ENCODE peak calls at places on chromosomes 3 and 15, in six cellular contexts. D is uterus; G is GM23248; C is spleen; N is A549; B is CD8-positive, alpha-beta T cell. W is an unnamed sample. For H3K4me1, the result is how much of the 10 kb centered on the place peaks cover.

GRCh38 chr3:194364652-194365434 is 4.7 kb downstream of the LRRC15 start:
- DNase-seq in D (no peak), N (no peak), B (no peak), C (no peak), G (peak), W (peak)

GRCh38 chr3:34229871-34230270 is 431.4 kb downstream of the PDCD6IP start:
- DNase-seq in N (no peak), D (no peak), B (no peak), G (no peak), C (no peak), W (no peak)

GRCh38 chr3:52185837-52186236 is 12.1 kb upstream of the ALAS1 start:
- DNase-seq in D (no peak), B (no peak), C (peak), N (no peak), G (no peak), W (no peak)

GRCh38 chr3:192296845-192297244 is 430.5 kb downstream of the FGF12 start:
- DNase-seq in C (no peak), B (no peak), D (no peak), N (no peak), G (no peak), W (no peak)

GRCh38 chr3:52050571-52050970 is 5.8 kb downstream of the DUSP7 start:
- DNase-seq in D (no peak), B (no peak), G (no peak), C (no peak), N (no peak), W (no peak)

GRCh38 chr3:197226179-197226578 is 72.2 kb downstream of the DLG1 start:
- DNase-seq in D (no peak), N (no peak), G (no peak), B (no peak), C (no peak), W (no peak)

GRCh38 chr3:56339671-56340070 is 128.6 kb downstream of the ERC2 start:
- DNase-seq in N (no peak), C (no peak), B (no peak), D (no peak), G (no peak), W (no peak)

GRCh38 chr3:19116239-19116638 is 32.1 kb upstream of the KCNH8 start:
- DNase-seq in N (no peak), B (no peak), C (no peak), D (no peak), G (no peak), W (no peak)

GRCh38 chr3:44098666-44099065 is 143.0 kb upstream of the TOPAZ1 start:
- DNase-seq in B (no peak), C (no peak), G (no peak), D (no peak), N (no peak), W (no peak)

GRCh38 chr3:106913111-106913698 is 464.0 kb upstream of the CCDC54 start:
- DNase-seq in D (no peak), N (no peak), C (no peak), B (no peak), G (no peak), W (no peak)

GRCh38 chr3:152270145-152270870 is 1.6 kb downstream of the MBNL1 start:
- DNase-seq in N (no peak), D (no peak), C (no peak), B (no peak), G (peak), W (no peak)

GRCh38 chr15:51735611-51736010 is 1.8 kb downstream of the LYSMD2 start:
- DNase-seq in D (no peak), G (no peak), B (no peak), N (no peak), C (no peak), W (no peak)

GRCh38 chr15:77091072-77091471 is 20.2 kb upstream of the TSPAN3 start:
- DNase-seq in G (no peak), D (no peak), N (no peak), B (no peak), C (no peak), W (no peak)

GRCh38 chr15:76206325-76206976 is 104.8 kb downstream of the ETFA start:
- DNase-seq in G (no peak), D (peak), C (peak), B (no peak), N (no peak), W (peak)

GRCh38 chr15:50256188-50257041 is 9.1 kb downstream of the HDC start:
- DNase-seq in C (no peak), D (no peak), G (peak), B (no peak), N (no peak), W (no peak)

GRCh38 chr3:53159415-53160135 is 1.4 kb upstream of the PRKCD start:
- DNase-seq in G (no peak), N (no peak), C (no peak), D (no peak), B (no peak), W (no peak)

GRCh38 chr3:186237915-186238314 is 124.1 kb downstream of the DGKG start:
- DNase-seq in N (no peak), D (no peak), G (no peak), B (no peak), C (no peak), W (no peak)

GRCh38 chr3:12705981-12706380 is 42.1 kb upstream of the RAF1 start:
- DNase-seq in B (no peak), N (no peak), C (no peak), G (peak), D (no peak), W (no peak)

GRCh38 chr15:58771621-58772235 is 626 bp downstream of the MINDY2 start:
- DNase-seq in G (peak), N (peak), D (peak), B (no peak), C (peak), W (peak)

GRCh38 chr15:99315636-99316035 is 64.4 kb downstream of the LRRC28 start:
- DNase-seq in D (no peak), B (no peak), N (no peak), G (no peak), C (no peak), W (no peak)

GRCh38 chr3:55416381-55416821 is 70.7 kb downstream of the WNT5A start:
- DNase-seq in N (no peak), C (no peak), B (no peak), D (no peak), G (peak), W (no peak)

GRCh38 chr15:25652697-25653096 is 210.4 kb downstream of the ATP10A start:
- DNase-seq in C (no peak), N (no peak), B (no peak), G (no peak), D (no peak), W (no peak)

GRCh38 chr3:156702367-156702766 is 28.0 kb downstream of the TIPARP start:
- DNase-seq in G (peak), N (no peak), B (no peak), C (no peak), D (no peak), W (no peak)

GRCh38 chr3:160225181-160226025 is at the start of gene C3orf80:
- DNase-seq in D (no peak), B (peak), N (peak), C (peak), G (peak), W (peak)

GRCh38 chr15:38904298-38904697 is 339.7 kb upstream of the RASGRP1 start:
- DNase-seq in G (no peak), D (no peak), B (no peak), N (no peak), C (no peak), W (no peak)

GRCh38 chr3:27939940-27940339 is 217.8 kb upstream of the EOMES start:
- DNase-seq in C (no peak), B (no peak), D (no peak), G (peak), N (no peak), W (no peak)

GRCh38 chr3:195714380-195715011 is 6.3 kb upstream of the MUC20 start:
- DNase-seq in C (no peak), N (no peak), G (peak), D (no peak), B (no peak), W (no peak)

GRCh38 chr3:119211193-119211592 is 29.5 kb downstream of the B4GALT4 start:
- DNase-seq in C (no peak), N (peak), G (no peak), D (no peak), B (no peak), W (no peak)

GRCh38 chr3:171944109-171945016 is 95.0 kb upstream of the FNDC3B start:
- DNase-seq in B (no peak), C (no peak), G (no peak), N (no peak), D (peak), W (no peak)

GRCh38 chr3:72663429-72663828 is 184.8 kb downstream of the SHQ1 start:
- DNase-seq in D (no peak), C (no peak), N (no peak), B (no peak), G (peak), W (no peak)

GRCh38 chr3:98735761-98736269 is 27.3 kb upstream of the ST3GAL6 start:
- DNase-seq in N (no peak), D (no peak), B (no peak), G (no peak), C (no peak), W (no peak)

GRCh38 chr3:11195201-11195600 is 40.9 kb downstream of the HRH1 start:
- DNase-seq in D (no peak), B (no peak), N (no peak), G (peak), C (no peak), W (no peak)

GRCh38 chr3:134917631-134918030 is 122.6 kb downstream of the EPHB1 start:
- DNase-seq in D (no peak), C (no peak), N (no peak), G (peak), B (no peak), W (no peak)

GRCh38 chr3:29701326-29701983 is 420.6 kb downstream of the RBMS3 start:
- DNase-seq in D (no peak), C (peak), G (no peak), N (no peak), B (no peak), W (no peak)

GRCh38 chr3:46695177-46695961 is 1.9 kb upstream of the ALS2CL start:
- DNase-seq in B (peak), N (peak), D (peak), G (peak), C (peak), W (peak)

GRCh38 chr3:107985496-107985895 is 105.3 kb downstream of the CD47 start:
- DNase-seq in B (no peak), C (no peak), N (no peak), D (no peak), G (no peak), W (no peak)

GRCh38 chr3:116929534-116930222 is 220.1 kb downstream of the TUSC7 start:
- DNase-seq in D (no peak), G (no peak), N (no peak), B (no peak), C (no peak), W (no peak)

GRCh38 chr15:37059051-37059450 is 41.3 kb downstream of the MEIS2 start:
- DNase-seq in G (peak), B (no peak), D (no peak), C (no peak), N (no peak), W (no peak)

GRCh38 chr3:43323541-43323940 is 37.2 kb downstream of the SNRK start:
- DNase-seq in D (no peak), G (no peak), N (no peak), C (no peak), B (no peak), W (no peak)

GRCh38 chr3:45976191-45977091 is 19.2 kb downstream of the FYCO1 start:
- DNase-seq in B (peak), N (no peak), G (no peak), D (no peak), C (no peak), W (no peak)

DNA sequence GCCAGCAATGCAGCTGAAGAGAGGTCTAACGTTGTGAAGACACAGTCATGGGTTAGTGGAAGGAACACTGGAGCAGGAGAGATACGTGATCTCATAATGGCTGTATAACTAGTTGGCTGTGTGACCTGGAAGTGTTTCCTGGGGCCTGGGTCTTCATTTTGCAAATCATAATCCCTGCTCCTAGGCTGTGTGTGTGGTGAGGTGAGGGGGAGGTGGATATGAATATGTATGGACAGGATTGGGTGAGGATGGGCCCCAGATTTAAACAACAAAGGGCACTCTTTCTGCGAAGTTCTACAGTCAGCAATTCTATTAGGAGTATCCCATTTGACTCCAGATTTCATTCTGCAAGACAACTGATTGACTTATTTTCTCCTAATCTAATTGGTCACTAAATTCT is 41.3 kb downstream of the ANKRD28 start:
- DNase-seq in G (no peak), C (no peak), B (no peak), N (no peak), D (no peak), W (no peak)
- H3K4me1 ChIP-seq in G (under half), C (under half), B (under half), N (under half), D (under half), W (under half)

GRCh38 chr15:96338772-96339661 is 8.5 kb downstream of the NR2F2 start:
- DNase-seq in B (no peak), D (no peak), N (no peak), G (no peak), C (no peak), W (no peak)

GRCh38 chr15:96337991-96338771 is 7.7 kb downstream of the NR2F2 start:
- DNase-seq in B (no peak), D (no peak), C (no peak), N (no peak), G (no peak), W (no peak)

GRCh38 chr15:96336643-96337353 is 6.3 kb downstream of the NR2F2 start:
- DNase-seq in D (no peak), B (no peak), G (peak), N (no peak), C (no peak), W (no peak)

GRCh38 chr15:96336045-96336642 is 5.6 kb downstream of the NR2F2 start:
- DNase-seq in G (no peak), N (no peak), D (no peak), B (no peak), C (no peak), W (no peak)

DNA sequence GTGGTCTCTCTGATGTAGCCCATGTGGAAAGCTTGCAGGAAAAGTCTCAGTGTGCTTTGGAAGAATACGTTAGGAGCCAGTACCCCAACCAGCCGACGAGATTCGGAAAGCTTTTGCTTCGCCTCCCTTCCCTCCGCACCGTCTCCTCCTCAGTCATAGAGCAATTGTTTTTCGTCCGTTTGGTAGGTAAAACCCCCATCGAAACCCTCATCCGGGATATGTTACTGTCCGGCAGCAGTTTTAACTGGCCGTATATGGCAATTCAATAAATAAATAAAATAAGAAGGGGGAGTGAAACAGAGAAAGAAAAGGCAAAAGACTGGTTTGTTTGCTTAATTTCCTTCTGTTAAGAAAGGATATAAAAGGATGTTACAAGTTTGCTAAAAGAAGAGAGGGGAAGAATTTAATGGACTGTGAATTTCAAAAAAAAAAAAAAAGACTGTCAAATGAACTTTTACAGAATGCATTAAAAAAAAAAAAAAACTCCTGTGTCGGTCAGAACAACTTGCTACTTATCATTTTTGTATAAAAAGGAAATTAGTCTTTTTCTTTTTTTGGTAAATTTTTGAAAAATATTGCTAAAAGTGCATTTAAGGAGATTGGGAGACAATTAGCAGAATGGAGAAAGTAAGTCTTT is 7.0 kb downstream of the NR2F2 start:
- DNase-seq in N (no peak), C (no peak), B (no peak), G (peak), D (no peak), W (no peak)
- H3K4me3 ChIP-seq in N (peak), C (peak), B (no peak), G (peak), D (peak), W (peak)

GRCh38 chr3:122695927-122696561 is 15.4 kb downstream of the PARP14 start:
- DNase-seq in G (no peak), D (no peak), C (no peak), B (no peak), N (no peak), W (no peak)
- H3K4me1 ChIP-seq in G (under half), D (under half), C (half or more), B (under half), N (under half), W (under half)

DNA sequence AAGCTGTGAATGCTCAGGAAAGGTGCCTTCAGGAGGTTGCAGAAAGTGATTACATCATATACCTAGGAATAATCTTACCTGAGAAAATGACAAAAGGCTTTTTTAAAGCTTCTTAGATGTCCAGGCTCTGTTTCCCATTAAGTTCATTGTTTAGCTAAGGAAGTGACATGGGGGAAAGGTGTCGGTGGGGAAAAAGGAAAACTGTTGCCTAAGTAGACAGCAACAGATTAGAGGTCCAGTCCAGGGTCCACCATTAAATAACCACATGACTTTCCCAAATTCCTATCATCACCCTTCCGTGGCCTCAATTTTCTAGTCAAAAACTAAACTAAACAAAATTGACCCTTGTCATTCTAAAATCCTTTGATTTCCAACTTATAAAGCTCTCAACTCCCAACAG is 4.3 kb downstream of the WWTR1 start:
- DNase-seq in C (no peak), D (no peak), G (no peak), B (no peak), N (no peak), W (no peak)
- H3K4me3 ChIP-seq in C (no peak), D (no peak), G (peak), B (no peak), N (peak), W (peak)

GRCh38 chr15:75195766-75196241 is 5.9 kb upstream of the C15orf39 start:
- DNase-seq in D (no peak), B (no peak), N (no peak), G (no peak), C (peak), W (no peak)
- H3K4me1 ChIP-seq in D (under half), B (under half), N (under half), G (under half), C (under half), W (under half)

GRCh38 chr3:187880438-187880837 is 135.2 kb upstream of the BCL6 start:
- DNase-seq in D (no peak), B (no peak), G (peak), C (no peak), N (no peak), W (no peak)

GRCh38 chr3:187875868-187876267 is 130.6 kb upstream of the BCL6 start:
- DNase-seq in D (no peak), N (no peak), G (no peak), C (no peak), B (no peak), W (no peak)

GRCh38 chr3:187873843-187874242 is 128.6 kb upstream of the BCL6 start:
- DNase-seq in B (no peak), N (no peak), G (no peak), D (no peak), C (no peak), W (no peak)

GRCh38 chr3:187878776-187879524 is 133.7 kb upstream of the BCL6 start:
- DNase-seq in D (no peak), N (no peak), B (no peak), G (peak), C (no peak), W (no peak)
- H3K4me3 ChIP-seq in D (no peak), N (no peak), B (no peak), G (peak), C (no peak), W (no peak)

GRCh38 chr15:100924436-100924835 is 5.3 kb downstream of the LRRK1 start:
- DNase-seq in N (no peak), G (no peak), B (no peak), D (no peak), C (no peak), W (no peak)
- H3K4me1 ChIP-seq in N (under half), G (under half), B (under half), D (under half), C (half or more), W (under half)

GRCh38 chr3:9402410-9403228 is 5.2 kb downstream of the SETD5 start:
- DNase-seq in C (no peak), N (no peak), G (peak), B (no peak), D (no peak), W (no peak)
- H3K4me3 ChIP-seq in C (no peak), N (peak), G (peak), B (no peak), D (no peak), W (peak)

W was measured in left ventricle myocardium inferior.